ENCODE peak calls at places on chromosome 1, in eight cellular contexts. P, J, D, N, V, W, O and K are unnamed samples. For H3K36me3, the result is how much of the 10 kb centered on the place peaks cover.

GRCh38 chr1:244214009-244214967 is 163.2 kb downstream of the ZBTB18 start:
- DNase-seq in D (peak), O (peak), W (peak), N (peak), P (peak), V (no peak), J (no peak), K (no peak)

GRCh38 chr1:60423181-60423780 is 349.7 kb upstream of the C1orf87 start:
- DNase-seq in P (no peak), W (no peak), O (no peak), J (no peak), N (no peak), D (no peak), V (no peak), K (no peak)

GRCh38 chr1:184085667-184086066 is 34.1 kb downstream of the TSEN15 start:
- DNase-seq in O (no peak), D (no peak), V (no peak), W (no peak), P (no peak), N (no peak), J (no peak), K (no peak)

GRCh38 chr1:23169727-23170335 is 1.2 kb upstream of the LUZP1 start:
- DNase-seq in N (no peak), D (peak), V (peak), P (peak), O (peak), W (peak), J (no peak), K (no peak)

GRCh38 chr1:224502459-224503160 is 68.0 kb upstream of the WDR26 start:
- DNase-seq in W (peak), J (peak), V (no peak), O (peak), N (peak), D (peak), P (no peak), K (no peak)

GRCh38 chr1:56120021-56120420 is 459.3 kb downstream of the PLPP3 start:
- DNase-seq in O (no peak), V (no peak), D (no peak), N (no peak), P (no peak), J (no peak), W (no peak), K (no peak)

GRCh38 chr1:22454476-22455056 is 2.9 kb downstream of the ZBTB40 start:
- DNase-seq in D (no peak), P (no peak), W (no peak), O (no peak), J (peak), N (peak), V (no peak), K (no peak)

GRCh38 chr1:109818351-109819325 is 54.9 kb upstream of the EPS8L3 start:
- DNase-seq in D (no peak), V (no peak), W (no peak), P (no peak), N (peak), J (no peak), O (no peak), K (no peak)

GRCh38 chr1:108080448-108080847 is 115.5 kb upstream of the VAV3 start:
- DNase-seq in D (no peak), V (no peak), N (no peak), J (no peak), P (no peak), O (no peak), W (no peak), K (no peak)

GRCh38 chr1:201251851-201252430 is 31.4 kb upstream of the PKP1 start:
- DNase-seq in J (no peak), P (no peak), V (peak), N (no peak), O (no peak), W (no peak), D (no peak), K (no peak)

GRCh38 chr1:40847023-40847740 is 15.0 kb downstream of the CITED4 start:
- DNase-seq in V (no peak), P (no peak), D (peak), O (no peak), J (no peak), W (no peak), N (no peak), K (no peak)

GRCh38 chr1:9107156-9107555 is 21.7 kb downstream of the GPR157 start:
- DNase-seq in J (no peak), W (no peak), N (no peak), D (no peak), O (peak), P (no peak), V (no peak), K (no peak)

GRCh38 chr1:24909388-24909898 is 20.6 kb downstream of the RUNX3 start:
- DNase-seq in D (peak), N (no peak), J (peak), W (no peak), O (no peak), P (no peak), V (no peak), K (no peak)

GRCh38 chr1:60762176-60762575 is 320.2 kb upstream of the NFIA start:
- DNase-seq in N (no peak), O (no peak), P (no peak), W (no peak), J (no peak), V (no peak), D (no peak), K (no peak)

GRCh38 chr1:223631367-223631977 is 34.0 kb downstream of the CAPN8 start:
- DNase-seq in J (no peak), O (no peak), V (no peak), D (no peak), N (no peak), P (no peak), W (no peak), K (no peak)

GRCh38 chr1:204578867-204579664 is 62.9 kb downstream of the MDM4 start:
- DNase-seq in J (peak), N (no peak), O (peak), D (peak), W (no peak), V (no peak), P (no peak), K (no peak)

GRCh38 chr1:198600906-198601305 is 37.9 kb upstream of the PTPRC start:
- DNase-seq in D (peak), W (no peak), J (no peak), N (no peak), P (no peak), O (no peak), V (no peak), K (no peak)

GRCh38 chr1:226871636-226872327 is 1.4 kb downstream of the PSEN2 start:
- DNase-seq in O (no peak), J (no peak), P (no peak), W (no peak), N (no peak), D (no peak), V (no peak), K (no peak)

GRCh38 chr1:26717066-26717465 is 21.3 kb downstream of the ARID1A start:
- DNase-seq in N (no peak), P (no peak), W (no peak), O (no peak), V (no peak), D (no peak), J (no peak), K (no peak)

GRCh38 chr1:61095127-61095812 is 12.9 kb downstream of the NFIA start:
- DNase-seq in P (no peak), J (no peak), D (no peak), N (no peak), V (no peak), W (no peak), O (no peak), K (no peak)

GRCh38 chr1:194013561-194013960 is 827.1 kb upstream of the B3GALT2 start:
- DNase-seq in O (no peak), D (no peak), P (no peak), W (no peak), J (no peak), N (no peak), V (no peak), K (no peak)

GRCh38 chr1:228005511-228006033 is 1.2 kb upstream of the WNT3A start:
- DNase-seq in W (peak), J (peak), V (peak), O (peak), P (no peak), N (peak), D (peak), K (no peak)

GRCh38 chr1:33296824-33297223 is 24.1 kb downstream of the A3GALT2 start:
- DNase-seq in O (peak), D (no peak), P (no peak), V (peak), J (peak), W (no peak), N (no peak), K (no peak)

GRCh38 chr1:228434674-228435073 is 18.0 kb upstream of the TRIM17 start:
- DNase-seq in W (no peak), V (peak), D (peak), P (no peak), O (no peak), N (no peak), J (no peak), K (no peak)

GRCh38 chr1:218659911-218660677 is 315.0 kb downstream of the TGFB2 start:
- DNase-seq in D (no peak), N (no peak), P (no peak), V (no peak), W (no peak), J (no peak), O (no peak), K (no peak)

GRCh38 chr1:22321917-22322316 is 129.7 kb upstream of the ZBTB40 start:
- DNase-seq in D (no peak), J (no peak), N (no peak), P (no peak), V (peak), O (peak), W (no peak), K (no peak)

GRCh38 chr1:14482784-14483183 is 115.7 kb upstream of the KAZN start:
- DNase-seq in P (no peak), O (no peak), W (no peak), J (no peak), V (no peak), N (no peak), D (no peak), K (no peak)

GRCh38 chr1:6701437-6702153 is at the start of gene DNAJC11:
- DNase-seq in N (peak), V (peak), O (peak), J (peak), D (peak), W (peak), P (peak), K (peak)

GRCh38 chr1:115301438-115302020 is 36.5 kb downstream of the NGF start:
- DNase-seq in D (no peak), P (no peak), W (no peak), O (no peak), V (no peak), J (no peak), N (no peak), K (no peak)

GRCh38 chr1:66981679-66982078 is 56.9 kb downstream of the MIER1 start:
- DNase-seq in V (no peak), W (no peak), D (no peak), J (no peak), P (no peak), O (peak), N (no peak), K (no peak)

GRCh38 chr1:147664206-147664605 is 6.1 kb downstream of the ACP6 start:
- DNase-seq in W (no peak), D (no peak), P (no peak), J (no peak), O (no peak), N (no peak), V (no peak), K (no peak)

GRCh38 chr1:108107658-108108057 is 92.5 kb downstream of the SLC25A24 start:
- DNase-seq in O (no peak), W (no peak), P (no peak), V (no peak), N (no peak), J (no peak), D (no peak), K (no peak)

GRCh38 chr1:71343686-71344416 is 263.0 kb upstream of the ZRANB2 start:
- DNase-seq in V (no peak), N (no peak), O (no peak), J (no peak), W (no peak), P (no peak), D (peak), K (no peak)

GRCh38 chr1:196205882-196206281 is 402.4 kb downstream of the KCNT2 start:
- DNase-seq in O (no peak), W (no peak), J (no peak), D (no peak), N (no peak), P (no peak), V (no peak), K (no peak)

GRCh38 chr1:3651011-3651938 is 1.0 kb upstream of the TP73 start:
- DNase-seq in J (no peak), O (no peak), D (peak), V (no peak), P (no peak), N (no peak), W (no peak), K (no peak)

GRCh38 chr1:18575620-18576019 is 55.0 kb upstream of the PAX7 start:
- DNase-seq in V (no peak), W (no peak), N (peak), P (peak), J (peak), O (peak), D (peak), K (no peak)

GRCh38 chr1:214445846-214446614 is 105.4 kb downstream of the PTPN14 start:
- DNase-seq in P (peak), O (no peak), J (no peak), N (no peak), W (no peak), V (no peak), D (no peak), K (no peak)

GRCh38 chr1:154730986-154731489 is 123.1 kb upstream of the ADAR start:
- DNase-seq in V (no peak), P (no peak), O (peak), D (peak), W (no peak), J (no peak), N (no peak), K (no peak)
- TF ChIP-seq POLR2AphosphoS5 in V (no peak), P (no peak), O (peak), D (no peak), W (no peak), J (peak), N (no peak), K (no peak)

DNA sequence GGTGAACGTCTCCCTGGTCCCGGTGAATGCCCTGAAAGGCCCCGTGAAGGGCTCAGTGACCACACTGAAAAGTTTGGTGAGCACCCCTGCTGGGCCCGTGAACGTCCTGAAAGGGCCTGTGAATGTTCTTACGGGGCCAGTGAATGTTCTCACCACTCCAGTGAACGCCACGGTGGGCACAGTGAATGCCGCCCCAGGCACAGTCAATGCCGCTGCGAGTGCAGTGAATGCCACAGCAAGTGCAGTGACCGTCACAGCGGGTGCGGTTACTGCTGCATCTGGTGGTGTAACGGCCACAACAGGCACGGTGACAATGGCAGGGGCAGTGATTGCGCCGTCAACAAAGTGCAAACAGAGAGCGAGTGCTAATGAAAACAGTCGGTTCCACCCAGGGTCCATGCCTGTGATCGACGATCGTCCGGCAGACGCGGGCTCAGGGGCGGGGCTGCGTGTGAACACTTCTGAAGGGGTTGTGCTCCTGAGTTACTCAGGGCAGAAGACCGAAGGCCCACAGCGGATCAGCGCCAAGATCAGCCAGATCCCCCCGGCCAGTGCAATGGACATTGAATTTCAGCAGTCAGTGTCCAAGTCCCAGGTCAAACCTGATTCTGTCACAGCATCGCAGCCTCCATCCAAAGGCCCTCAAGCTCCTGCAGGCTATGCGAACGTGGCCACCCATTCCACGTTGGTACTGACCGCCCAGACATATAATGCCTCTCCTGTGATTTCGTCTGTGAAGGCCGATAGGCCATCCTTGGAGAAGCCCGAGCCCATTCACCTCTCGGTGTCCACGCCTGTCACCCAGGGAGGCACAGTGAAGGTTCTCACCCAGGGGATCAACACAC is 41.5 kb downstream of the ZBTB17 start:
- DNase-seq in V (no peak), N (no peak), J (peak), D (no peak), O (no peak), P (no peak), W (no peak), K (no peak)
- H3K36me3 ChIP-seq in V (half or more), N (half or more), J (half or more), D (under half), O (half or more), P (half or more), W (under half), K (half or more)

DNA sequence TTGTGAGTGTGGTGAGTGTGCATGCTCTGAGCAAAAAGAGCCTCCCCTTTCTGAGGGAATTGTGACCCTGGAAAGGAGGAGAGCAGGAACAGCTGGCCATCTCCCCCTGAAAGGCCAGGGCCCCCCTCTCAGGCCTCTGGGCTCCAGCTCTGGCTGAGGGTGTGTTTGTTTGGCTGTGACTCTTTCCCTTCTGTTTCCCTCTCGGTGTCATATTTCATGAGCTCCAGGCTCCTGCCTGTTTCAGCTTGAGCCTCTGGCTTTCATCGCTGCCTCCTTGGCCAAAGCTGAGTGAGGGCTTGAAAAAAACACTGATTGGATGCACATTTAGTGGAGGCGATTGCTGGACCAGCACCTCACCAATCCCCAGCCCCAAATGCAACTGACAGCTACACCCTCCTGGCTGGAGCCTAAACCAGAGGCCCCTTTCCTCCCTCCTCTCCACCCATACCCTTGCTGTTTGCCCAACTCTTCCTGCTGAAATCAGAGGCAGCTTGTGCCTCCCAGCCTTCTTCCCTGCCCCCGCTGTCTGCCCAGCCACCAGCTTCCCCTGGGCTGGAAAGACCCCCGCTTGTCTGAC is 64.1 kb downstream of the DDR2 start:
- DNase-seq in J (peak), D (peak), V (peak), P (peak), N (peak), O (peak), W (peak), K (no peak)
- TF ChIP-seq POLR2AphosphoS5 in J (peak), D (no peak), V (no peak), P (peak), N (no peak), O (peak), W (peak), K (no peak)

DNA sequence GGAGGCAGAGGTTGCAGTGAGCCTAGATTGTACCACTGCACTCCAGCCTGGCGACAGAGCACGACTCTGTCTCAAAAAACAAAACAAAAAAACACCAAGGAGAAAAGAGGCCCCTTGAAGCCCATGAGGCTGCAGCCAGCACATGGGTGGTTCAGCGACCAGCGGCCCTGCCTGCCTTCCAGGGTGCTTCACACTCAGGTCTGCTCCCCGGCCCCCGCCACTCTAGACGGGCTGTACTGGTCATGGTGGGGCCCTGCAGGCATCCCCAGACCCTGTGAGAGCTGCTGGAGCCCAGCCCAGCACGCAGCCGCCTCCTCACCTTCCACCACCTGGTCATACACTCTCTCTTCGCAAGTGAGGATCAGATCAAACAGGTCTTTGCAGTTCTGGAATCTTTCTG is 4.1 kb upstream of the TMEM240 start:
- DNase-seq in W (no peak), D (no peak), N (no peak), V (no peak), P (no peak), J (no peak), O (no peak), K (no peak)
- H3K36me3 ChIP-seq in W (under half), D (under half), N (under half), V (under half), P (under half), J (under half), O (under half), K (under half)

GRCh38 chr1:168697376-168697775 is 31.6 kb downstream of the DPT start:
- DNase-seq in N (no peak), P (no peak), W (no peak), D (no peak), J (no peak), O (no peak), V (no peak), K (no peak)
- TF ChIP-seq POLR2AphosphoS5 in N (no peak), P (no peak), W (no peak), D (no peak), J (no peak), O (no peak), V (no peak), K (no peak)

GRCh38 chr1:37983546-37983945 is 6.3 kb downstream of the SF3A3 start:
- DNase-seq in W (no peak), D (no peak), O (no peak), V (no peak), J (no peak), N (no peak), P (no peak), K (no peak)

GRCh38 chr1:37974575-37974974 is 15.2 kb downstream of the SF3A3 start:
- DNase-seq in P (no peak), O (no peak), W (no peak), J (no peak), D (no peak), V (no peak), N (no peak), K (no peak)

GRCh38 chr1:37978541-37978940 is 11.3 kb downstream of the SF3A3 start:
- DNase-seq in P (no peak), J (no peak), N (no peak), W (no peak), D (no peak), O (no peak), V (no peak), K (no peak)
- H3K36me3 ChIP-seq in P (half or more), J (half or more), N (half or more), W (under half), D (half or more), O (under half), V (half or more), K (half or more)

DNA sequence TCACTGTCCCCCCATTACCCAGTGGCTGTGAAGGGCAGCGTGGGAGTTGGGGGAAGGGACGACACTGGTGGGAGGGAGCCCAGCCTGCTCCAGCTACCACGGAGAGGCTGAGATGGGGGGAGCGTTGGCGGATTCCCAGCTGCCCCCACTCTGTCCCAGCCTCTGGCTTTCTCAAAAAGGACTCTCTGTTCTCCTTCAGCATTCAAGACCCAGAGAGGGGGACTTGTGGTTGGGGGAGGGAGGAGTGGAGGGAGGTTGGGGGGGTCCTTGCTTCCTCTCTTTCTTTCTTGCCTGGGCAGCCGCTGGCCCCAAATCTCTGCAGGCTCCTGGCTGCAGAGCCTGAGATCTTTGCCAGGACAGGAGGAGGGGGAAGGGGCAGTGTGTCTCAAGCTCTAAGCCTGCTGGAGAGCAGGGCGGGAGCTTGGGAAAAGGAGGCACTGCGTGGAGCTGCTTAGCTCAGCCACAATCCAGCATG is 2.2 kb downstream of the ATP1A2 start:
- DNase-seq in P (no peak), O (peak), D (no peak), N (no peak), W (no peak), J (peak), V (no peak), K (no peak)
- TF ChIP-seq POLR2AphosphoS5 in P (no peak), O (peak), D (no peak), N (no peak), W (no peak), J (peak), V (no peak), K (no peak)

GRCh38 chr1:28613175-28613574 is 21.1 kb downstream of the RAB42 start:
- DNase-seq in J (no peak), N (no peak), V (no peak), P (no peak), O (no peak), D (no peak), W (no peak), K (no peak)
- H3K36me3 ChIP-seq in J (under half), N (under half), V (half or more), P (under half), O (under half), D (under half), W (under half), K (under half)